ENCODE peak calls at places on chromosomes 11 and 22, in seven cellular contexts. W is cardiac fibroblast, X is uterus, I is hepatocyte, Z is left lung, R is A549, U is esophagus squamous epithelium. G is an unnamed sample.

GRCh38 chr11:56521955-56522354 is 21.1 kb downstream of the OR5M11 start:
- DNase-seq in U (no peak), X (no peak), W (no peak), Z (no peak), R (peak), I (peak), G (peak)

GRCh38 chr22:46934746-46935491 is 172.5 kb downstream of the TBC1D22A start:
- DNase-seq in X (no peak), U (no peak), W (peak), R (peak), I (peak), Z (no peak), G (peak)

GRCh38 chr11:102534261-102534872 is 3.8 kb upstream of the MMP7 start:
- DNase-seq in X (no peak), Z (no peak), U (no peak), W (no peak), I (no peak), R (no peak), G (peak)

GRCh38 chr11:690738-691633 is 4.0 kb downstream of the DEAF1 start:
- DNase-seq in W (peak), X (no peak), I (peak), Z (no peak), U (no peak), R (no peak), G (no peak)

GRCh38 chr11:106389096-106389495 is 311.6 kb downstream of the AASDHPPT start:
- DNase-seq in W (peak), R (no peak), X (no peak), U (no peak), Z (no peak), I (peak), G (no peak)

GRCh38 chr11:35466058-35466457 is 46.7 kb upstream of the SLC1A2 start:
- DNase-seq in Z (no peak), W (no peak), X (no peak), R (no peak), U (no peak), I (no peak), G (no peak)

GRCh38 chr11:62295504-62295903 is 3.4 kb downstream of the SCGB1D4 start:
- DNase-seq in U (no peak), Z (no peak), X (no peak), R (no peak), I (peak), W (peak), G (peak)

GRCh38 chr22:40006641-40007040 is 11.9 kb downstream of the FAM83F start:
- DNase-seq in U (no peak), R (no peak), W (no peak), X (no peak), Z (no peak), I (no peak), G (no peak)

GRCh38 chr11:1387961-1388762 is 1.6 kb upstream of the BRSK2 start:
- DNase-seq in U (no peak), W (no peak), Z (no peak), R (no peak), I (no peak), X (no peak), G (no peak)

GRCh38 chr11:131977854-131978253 is 607.4 kb downstream of the NTM start:
- DNase-seq in R (no peak), U (no peak), W (peak), Z (no peak), X (no peak), I (no peak), G (no peak)

GRCh38 chr22:21726650-21727049 is 8.9 kb downstream of the YPEL1 start:
- DNase-seq in U (no peak), X (no peak), I (peak), R (peak), Z (no peak), W (no peak), G (peak)

GRCh38 chr11:13016415-13016814 is 7.3 kb downstream of the RASSF10 start:
- DNase-seq in X (no peak), I (no peak), R (no peak), U (no peak), Z (no peak), W (no peak), G (peak)

GRCh38 chr11:125569913-125570621 is 790 bp downstream of the EI24 start:
- DNase-seq in U (no peak), R (no peak), W (no peak), I (no peak), Z (no peak), X (no peak), G (peak)

GRCh38 chr11:120601566-120601965 is 90.0 kb downstream of the GRIK4 start:
- DNase-seq in Z (no peak), R (no peak), X (no peak), W (peak), I (no peak), U (no peak), G (no peak)

GRCh38 chr11:44174846-44175245 is 79.4 kb downstream of the EXT2 start:
- DNase-seq in Z (no peak), U (no peak), R (no peak), W (no peak), I (no peak), X (no peak), G (no peak)

GRCh38 chr11:133934599-133935550 is 21.9 kb downstream of the IGSF9B start:
- DNase-seq in R (no peak), I (no peak), X (no peak), U (no peak), W (peak), Z (no peak), G (peak)

GRCh38 chr11:61832758-61833157 is 4.7 kb downstream of the FADS2 start:
- DNase-seq in I (no peak), X (no peak), R (no peak), Z (no peak), W (no peak), U (no peak), G (no peak)

GRCh38 chr22:30392661-30393321 is 4.0 kb upstream of the SEC14L2 start:
- DNase-seq in U (no peak), X (no peak), W (no peak), Z (peak), R (no peak), I (no peak), G (peak)

GRCh38 chr22:40462195-40462988 is 92.0 kb downstream of the SGSM3 start:
- DNase-seq in W (no peak), I (no peak), R (no peak), U (no peak), X (no peak), Z (no peak), G (peak)

GRCh38 chr11:118662401-118663271 is 16.8 kb downstream of the TREH start:
- DNase-seq in Z (no peak), W (no peak), I (peak), R (no peak), X (no peak), U (no peak), G (no peak)

GRCh38 chr11:67546852-67547251 is 23.6 kb upstream of the CABP2 start:
- DNase-seq in W (no peak), I (no peak), R (no peak), U (no peak), Z (no peak), X (no peak), G (no peak)

GRCh38 chr11:128471138-128471661 is 116.2 kb downstream of the ETS1 start:
- DNase-seq in R (no peak), I (no peak), W (no peak), Z (no peak), X (no peak), U (no peak), G (peak)

GRCh38 chr11:15590131-15590530 is 475.4 kb downstream of the INSC start:
- DNase-seq in W (no peak), X (no peak), I (peak), Z (no peak), R (no peak), U (no peak), G (no peak)

GRCh38 chr11:132048040-132048439 is 677.6 kb downstream of the NTM start:
- DNase-seq in I (no peak), X (no peak), U (no peak), Z (no peak), W (no peak), R (no peak), G (no peak)

GRCh38 chr11:56910046-56910753 is 78.5 kb upstream of the OR5AK2 start:
- DNase-seq in X (no peak), Z (no peak), W (no peak), R (peak), U (no peak), I (peak), G (no peak)

GRCh38 chr22:24751518-24751917 is 23.0 kb downstream of the PIWIL3 start:
- DNase-seq in Z (no peak), R (no peak), W (no peak), U (no peak), X (no peak), I (no peak), G (no peak)

GRCh38 chr11:123202155-123202714 is 7.2 kb upstream of the CLMP start:
- DNase-seq in U (no peak), X (peak), W (peak), I (no peak), Z (no peak), R (no peak), G (no peak)

GRCh38 chr11:2102132-2102882 is 36.9 kb downstream of the IGF2 start:
- DNase-seq in R (no peak), I (no peak), U (no peak), W (no peak), X (no peak), Z (no peak), G (no peak)

GRCh38 chr11:44592125-44592643 is 26.7 kb downstream of the CD82 start:
- DNase-seq in I (peak), Z (no peak), R (no peak), W (peak), X (peak), U (no peak), G (no peak)

GRCh38 chr22:35361001-35361551 is 19.8 kb upstream of the HMOX1 start:
- DNase-seq in I (no peak), X (no peak), Z (no peak), W (no peak), U (no peak), R (no peak), G (no peak)

GRCh38 chr22:21020802-21021429 is 6.0 kb downstream of the P2RX6 start:
- DNase-seq in R (peak), W (peak), U (no peak), I (no peak), Z (no peak), X (no peak), G (peak)

GRCh38 chr22:32515074-32515473 is 40.5 kb downstream of the FBXO7 start:
- DNase-seq in I (no peak), R (no peak), W (no peak), Z (no peak), U (no peak), X (no peak), G (no peak)

GRCh38 chr11:22702022-22702421 is 35.6 kb downstream of the GAS2 start:
- DNase-seq in Z (no peak), W (no peak), I (no peak), U (no peak), R (no peak), X (no peak), G (no peak)
- TF ChIP-seq CTCF in Z (no peak), W (no peak), I (no peak), U (no peak), R (no peak), X (no peak), G (no peak)

GRCh38 chr11:23123766-23124165 is 263.5 kb upstream of the CCDC179 start:
- DNase-seq in W (peak), I (peak), Z (no peak), R (no peak), X (no peak), U (no peak), G (no peak)

GRCh38 chr11:23124996-23125395 is 264.7 kb upstream of the CCDC179 start:
- DNase-seq in W (peak), X (no peak), R (no peak), Z (no peak), I (no peak), U (no peak), G (no peak)

GRCh38 chr11:23124249-23124648 is 264.0 kb upstream of the CCDC179 start:
- DNase-seq in U (no peak), X (no peak), Z (no peak), I (no peak), R (no peak), W (peak), G (no peak)

GRCh38 chr11:23127706-23128105 is 267.4 kb upstream of the CCDC179 start:
- DNase-seq in R (no peak), U (no peak), Z (no peak), X (no peak), I (no peak), W (no peak), G (no peak)
- H3K4me3 ChIP-seq in R (no peak), U (no peak), Z (no peak), X (no peak), I (no peak), W (no peak), G (no peak)

GRCh38 chr11:73761403-73761945 is 600 bp upstream of the RAB6A start:
- DNase-seq in R (no peak), X (no peak), I (no peak), W (no peak), U (no peak), Z (no peak), G (no peak)

GRCh38 chr11:73760680-73761402 is at the start of gene RAB6A:
- DNase-seq in Z (peak), I (peak), X (peak), U (peak), W (peak), R (peak), G (peak)

GRCh38 chr11:73760066-73760679 is 701 bp downstream of the RAB6A start:
- DNase-seq in I (peak), W (peak), U (no peak), R (peak), Z (peak), X (peak), G (peak)

GRCh38 chr11:73758451-73758850 is 2.4 kb downstream of the RAB6A start:
- DNase-seq in X (no peak), I (no peak), U (no peak), W (no peak), R (no peak), Z (no peak), G (no peak)

GRCh38 chr11:73759520-73760065 is 1.3 kb downstream of the RAB6A start:
- DNase-seq in I (peak), Z (no peak), X (no peak), W (peak), R (peak), U (no peak), G (peak)
- TF ChIP-seq CTCF in I (peak), Z (no peak), X (peak), W (peak), R (peak), U (peak), G (no peak)

GRCh38 chr11:46724088-46724487 is 5.1 kb downstream of the F2 start:
- DNase-seq in I (no peak), Z (no peak), W (no peak), U (no peak), X (no peak), R (no peak), G (no peak)

GRCh38 chr11:46725338-46726205 is 6.6 kb downstream of the F2 start:
- DNase-seq in X (no peak), I (no peak), W (no peak), Z (no peak), U (no peak), R (no peak), G (no peak)

GRCh38 chr11:46727952-46728658 is 9.1 kb downstream of the F2 start:
- DNase-seq in W (no peak), R (no peak), X (no peak), U (no peak), I (no peak), Z (no peak), G (no peak)

GRCh38 chr11:46728659-46729040 is 9.6 kb downstream of the F2 start:
- DNase-seq in W (no peak), R (no peak), X (no peak), Z (no peak), U (no peak), I (no peak), G (no peak)

GRCh38 chr11:46726206-46726862 is 7.3 kb downstream of the F2 start:
- DNase-seq in R (no peak), W (no peak), U (no peak), X (no peak), Z (no peak), I (no peak), G (no peak)
- H3K4me3 ChIP-seq in R (no peak), W (no peak), U (no peak), X (no peak), Z (no peak), I (no peak), G (no peak)

GRCh38 chr11:88338223-88338661 is 706 bp upstream of the CTSC start:
- DNase-seq in X (peak), I (peak), R (peak), W (peak), Z (peak), U (no peak), G (peak)

GRCh38 chr11:88340366-88340930 is 2.9 kb upstream of the CTSC start:
- DNase-seq in I (no peak), R (no peak), Z (no peak), U (no peak), X (no peak), W (no peak), G (no peak)

GRCh38 chr11:88345408-88345807 is 7.9 kb upstream of the CTSC start:
- DNase-seq in I (no peak), W (peak), U (no peak), Z (no peak), R (no peak), X (no peak), G (no peak)

GRCh38 chr11:88344869-88345268 is 7.3 kb upstream of the CTSC start:
- DNase-seq in U (no peak), R (no peak), Z (no peak), W (no peak), I (no peak), X (no peak), G (no peak)

DNA sequence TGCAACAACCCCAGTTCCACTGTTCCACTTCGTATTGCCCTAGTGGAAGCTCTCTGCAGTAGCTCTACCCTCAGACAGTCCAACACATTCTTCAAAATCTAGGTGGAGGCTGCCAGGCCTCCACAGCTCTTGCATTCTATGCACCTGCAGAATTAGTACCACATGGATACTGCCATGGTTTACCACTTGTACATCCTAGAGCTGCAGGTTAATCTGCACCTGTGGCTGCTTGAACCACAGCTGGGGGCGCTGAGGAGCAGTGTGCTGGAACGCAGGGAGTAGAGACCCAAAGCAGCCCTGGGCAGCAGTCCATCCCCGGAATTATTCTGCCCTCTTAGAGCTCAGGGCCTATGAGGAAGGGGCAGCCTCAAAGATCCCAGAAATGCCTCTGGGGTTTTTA is 4.3 kb upstream of the CTSC start:
- DNase-seq in X (no peak), Z (no peak), I (no peak), U (no peak), R (no peak), W (no peak), G (no peak)
- TF ChIP-seq CTCF in X (no peak), Z (no peak), I (no peak), U (no peak), R (no peak), W (no peak), G (no peak)

DNA sequence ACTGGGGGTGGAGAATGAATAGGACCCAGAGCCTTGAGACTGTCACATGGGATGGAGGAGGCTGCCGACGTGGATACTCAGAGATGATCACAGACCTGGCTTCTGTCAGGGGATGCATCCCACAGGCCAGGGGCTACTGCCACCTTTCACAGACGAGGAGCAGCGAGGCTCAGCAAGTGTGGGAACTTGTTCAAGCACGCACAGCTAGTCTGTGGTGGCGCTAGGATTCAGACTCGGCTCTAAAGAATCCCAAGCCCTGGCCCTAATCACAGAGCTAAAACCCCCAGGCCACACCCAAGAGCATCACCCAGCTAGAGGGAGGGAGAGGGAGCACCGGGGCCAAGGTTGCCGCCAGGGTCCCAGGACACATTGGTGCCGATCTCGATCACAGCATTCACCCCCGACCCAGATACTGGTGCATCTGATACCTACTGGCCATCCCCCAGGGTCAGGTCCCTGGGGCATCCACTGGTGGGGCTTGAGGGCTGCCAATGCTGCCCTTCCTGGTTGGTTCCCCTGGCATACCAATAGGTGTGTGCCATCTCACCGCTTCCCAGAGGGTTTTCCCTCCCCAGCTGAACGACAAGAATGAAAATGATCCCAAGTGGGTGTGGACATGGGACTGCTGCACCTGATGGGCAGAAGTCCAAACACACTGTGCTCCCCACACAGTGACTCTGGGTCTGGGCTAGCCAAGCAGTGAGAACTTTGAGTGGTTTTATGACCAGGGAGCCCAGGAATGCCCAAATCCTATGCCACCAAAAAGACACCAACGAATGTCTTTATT is 6.2 kb downstream of the CHST1 start:
- DNase-seq in I (no peak), X (no peak), Z (no peak), W (no peak), U (no peak), R (no peak), G (no peak)
- H3K4me3 ChIP-seq in I (no peak), X (no peak), Z (no peak), W (no peak), U (no peak), R (no peak), G (no peak)

DNA sequence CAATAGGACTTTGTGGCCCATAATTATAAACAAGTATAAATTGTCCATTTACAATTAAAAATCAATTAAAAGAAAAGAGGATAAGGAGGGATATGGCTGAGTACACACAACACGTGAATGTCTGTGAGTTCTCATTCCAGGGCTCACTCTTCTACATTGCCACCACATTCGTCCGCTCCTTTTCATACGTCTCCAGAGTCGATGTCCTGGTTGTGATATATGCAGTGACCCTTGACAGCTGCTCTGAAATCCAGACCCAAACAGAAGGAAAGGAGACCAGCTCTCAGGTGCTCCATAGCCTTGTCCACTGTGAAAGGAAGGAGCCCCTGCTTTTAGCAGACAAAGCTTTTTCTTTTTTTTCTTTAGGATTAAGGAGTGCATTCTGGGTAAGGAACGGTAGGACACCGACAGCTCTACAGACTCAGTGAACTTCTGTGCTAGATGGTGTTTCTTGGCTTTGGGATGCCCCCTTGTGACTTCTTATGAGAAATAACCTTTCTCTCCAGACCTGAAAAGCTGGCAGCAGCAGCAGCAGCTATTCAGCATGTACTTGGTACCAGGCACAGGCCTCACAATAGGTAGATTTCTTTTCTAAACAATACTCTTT is 19.7 kb upstream of the DNAJB13 start:
- DNase-seq in R (peak), I (peak), X (no peak), W (peak), U (no peak), Z (no peak), G (peak)
- TF ChIP-seq CTCF in R (peak), I (peak), X (no peak), W (peak), U (peak), Z (no peak), G (peak)

GRCh38 chr22:42291287-42291686 is 20.8 kb upstream of the TCF20 start:
- DNase-seq in R (no peak), W (no peak), X (no peak), Z (no peak), U (no peak), I (no peak), G (no peak)
- H3K4me3 ChIP-seq in R (no peak), W (no peak), X (no peak), Z (no peak), U (no peak), I (no peak), G (no peak)